ENCODE peak calls at places on chromosomes 5 and 9, in six cellular contexts. P, I, M, T, C and L are unnamed samples.

GRCh38 chr5:15500326-15500958 is 462 bp downstream of the FBXL7 start:
- DNase-seq in T (no peak), M (peak; percentile 25), I (peak; percentile 10), P (peak; percentile 44), C (no peak), L (peak; percentile 61)

GRCh38 chr5:106843812-106844416 is 826.8 kb downstream of the EFNA5 start:
- DNase-seq in T (no peak), C (peak; percentile 4), M (no peak), I (peak; percentile 48), P (peak; percentile 6), L (peak; percentile 5)

GRCh38 chr5:179699640-179700298 is 1.0 kb downstream of the CANX start:
- DNase-seq in I (peak; percentile 27), T (no peak), M (peak; percentile 31), C (peak; percentile 59), P (no peak), L (peak; percentile 71)

GRCh38 chr5:90786756-90787155 is 228.2 kb downstream of the ADGRV1 start:
- DNase-seq in I (no peak), P (no peak), M (no peak), C (no peak), T (no peak), L (no peak)

GRCh38 chr9:131227112-131228058 is 48.9 kb downstream of the FAM78A start:
- DNase-seq in C (no peak), I (no peak), T (no peak), P (no peak), M (no peak), L (peak; percentile 54)

GRCh38 chr5:1883120-1883924 is 597 bp upstream of the IRX4 start:
- DNase-seq in P (no peak), C (no peak), I (peak; percentile 73), T (no peak), M (no peak), L (peak; percentile 17)

GRCh38 chr5:178113141-178113787 is at the start of gene N4BP3:
- DNase-seq in T (peak; percentile 69), I (peak; percentile 91), C (peak; percentile 80), P (peak; percentile 53), M (peak; percentile 57), L (peak; percentile 84)

GRCh38 chr5:685262-686171 is 7.6 kb downstream of the TPPP start:
- DNase-seq in M (no peak), C (peak; percentile 5), P (no peak), T (no peak), I (no peak), L (no peak)

GRCh38 chr5:140041099-140041491 is 2.0 kb downstream of the NRG2 start:
- DNase-seq in I (no peak), M (no peak), C (no peak), T (no peak), P (peak; percentile 26), L (no peak)

GRCh38 chr5:150647275-150648251 is 7.1 kb downstream of the SYNPO start:
- DNase-seq in M (no peak), P (no peak), T (no peak), C (no peak), I (no peak), L (no peak)

GRCh38 chr9:111854799-111855198 is 41.8 kb upstream of the UGCG start:
- DNase-seq in C (peak; percentile 49), M (no peak), I (no peak), P (no peak), T (no peak), L (no peak)

GRCh38 chr9:14358523-14358922 is 44.6 kb upstream of the NFIB start:
- DNase-seq in P (peak; percentile 33), I (no peak), M (peak; percentile 37), T (no peak), C (no peak), L (no peak)

GRCh38 chr9:107504585-107505455 is 15.3 kb upstream of the KLF4 start:
- DNase-seq in I (no peak), P (peak; percentile 73), M (peak; percentile 80), C (peak; percentile 16), T (no peak), L (peak; percentile 72)